ENCODE peak calls at places on chromosomes 12 and 14, in four cellular contexts. One of them, this sample, is unnamed.

GRCh38 chr14:72513994-72514659 is 379.8 kb downstream of the DPF3 start:
- DNase-seq in HTR-8/SVneo: peak
- DNase-seq in fibroblast of villous mesenchyme: peak
- DNase-seq in lower leg skin: peak
- DNase-seq in this sample: no peak

GRCh38 chr12:80129895-80130535 is 30.7 kb downstream of the OTOGL start:
- DNase-seq in HTR-8/SVneo: no peak
- DNase-seq in fibroblast of villous mesenchyme: no peak
- DNase-seq in lower leg skin: no peak
- DNase-seq in this sample: no peak

GRCh38 chr14:69366069-69366468 is 32.0 kb downstream of the ERH start:
- DNase-seq in HTR-8/SVneo: no peak
- DNase-seq in fibroblast of villous mesenchyme: no peak
- DNase-seq in lower leg skin: no peak
- DNase-seq in this sample: no peak

GRCh38 chr12:82474798-82475184 is 116.5 kb downstream of the METTL25 start:
- DNase-seq in HTR-8/SVneo: no peak
- DNase-seq in fibroblast of villous mesenchyme: no peak
- DNase-seq in lower leg skin: no peak
- DNase-seq in this sample: no peak

GRCh38 chr12:131101703-131102492 is 148.2 kb downstream of the ADGRD1 start:
- DNase-seq in HTR-8/SVneo: no peak
- DNase-seq in fibroblast of villous mesenchyme: no peak
- DNase-seq in lower leg skin: no peak
- DNase-seq in this sample: no peak

GRCh38 chr12:92928431-92928961 is 599 bp downstream of the EEA1 start:
- DNase-seq in HTR-8/SVneo: no peak
- DNase-seq in fibroblast of villous mesenchyme: no peak
- DNase-seq in lower leg skin: peak
- DNase-seq in this sample: peak

GRCh38 chr14:20684662-20685456 is 499 bp downstream of the RNASE4 start:
- DNase-seq in HTR-8/SVneo: no peak
- DNase-seq in fibroblast of villous mesenchyme: peak
- DNase-seq in lower leg skin: peak
- DNase-seq in this sample: no peak

GRCh38 chr14:76473381-76474263 is 97.7 kb downstream of the ESRRB start:
- DNase-seq in HTR-8/SVneo: peak
- DNase-seq in fibroblast of villous mesenchyme: peak
- DNase-seq in lower leg skin: no peak
- DNase-seq in this sample: no peak

GRCh38 chr12:65355461-65355860 is 77.0 kb downstream of the MSRB3 start:
- DNase-seq in HTR-8/SVneo: no peak
- DNase-seq in fibroblast of villous mesenchyme: peak
- DNase-seq in lower leg skin: no peak
- DNase-seq in this sample: no peak

GRCh38 chr12:79151956-79152355 is 287.4 kb downstream of the SYT1 start:
- DNase-seq in HTR-8/SVneo: no peak
- DNase-seq in fibroblast of villous mesenchyme: no peak
- DNase-seq in lower leg skin: no peak
- DNase-seq in this sample: no peak

GRCh38 chr12:113152835-113153814 is 3.6 kb downstream of the CFAP73 start:
- DNase-seq in HTR-8/SVneo: peak
- DNase-seq in fibroblast of villous mesenchyme: peak
- DNase-seq in lower leg skin: no peak
- DNase-seq in this sample: peak

GRCh38 chr12:119154435-119154818 is 24.3 kb upstream of the HSPB8 start:
- DNase-seq in HTR-8/SVneo: no peak
- DNase-seq in fibroblast of villous mesenchyme: no peak
- DNase-seq in lower leg skin: no peak
- DNase-seq in this sample: no peak

GRCh38 chr14:23561873-23562821 is 5.4 kb downstream of the AP1G2 start:
- DNase-seq in HTR-8/SVneo: no peak
- DNase-seq in fibroblast of villous mesenchyme: no peak
- DNase-seq in lower leg skin: no peak
- DNase-seq in this sample: no peak

GRCh38 chr12:43216490-43216889 is 335.5 kb downstream of the ADAMTS20 start:
- DNase-seq in HTR-8/SVneo: no peak
- DNase-seq in fibroblast of villous mesenchyme: no peak
- DNase-seq in lower leg skin: no peak
- DNase-seq in this sample: no peak

GRCh38 chr12:49838973-49839633 is 3.8 kb downstream of the BCDIN3D start:
- DNase-seq in HTR-8/SVneo: peak
- DNase-seq in fibroblast of villous mesenchyme: peak
- DNase-seq in lower leg skin: peak
- DNase-seq in this sample: no peak

GRCh38 chr14:71230897-71231296 is 323.6 kb downstream of the PCNX1 start:
- DNase-seq in HTR-8/SVneo: no peak
- DNase-seq in fibroblast of villous mesenchyme: no peak
- DNase-seq in lower leg skin: peak
- DNase-seq in this sample: no peak

GRCh38 chr12:3083241-3083921 is 6.2 kb downstream of the TSPAN9 start:
- DNase-seq in HTR-8/SVneo: no peak
- DNase-seq in fibroblast of villous mesenchyme: no peak
- DNase-seq in lower leg skin: no peak
- DNase-seq in this sample: no peak

GRCh38 chr14:35159742-35160409 is 37.5 kb downstream of the PRORP start:
- DNase-seq in HTR-8/SVneo: peak
- DNase-seq in fibroblast of villous mesenchyme: peak
- DNase-seq in lower leg skin: no peak
- DNase-seq in this sample: no peak

GRCh38 chr12:1719139-1719538 is 28.3 kb downstream of the ADIPOR2 start:
- DNase-seq in HTR-8/SVneo: no peak
- DNase-seq in fibroblast of villous mesenchyme: peak
- DNase-seq in lower leg skin: no peak
- DNase-seq in this sample: no peak

GRCh38 chr12:32365473-32366064 is 33.8 kb upstream of the FGD4 start:
- DNase-seq in HTR-8/SVneo: peak
- DNase-seq in fibroblast of villous mesenchyme: peak
- DNase-seq in lower leg skin: no peak
- DNase-seq in this sample: no peak

GRCh38 chr12:52260351-52261210 is 13.9 kb upstream of the KRT86 start:
- DNase-seq in HTR-8/SVneo: peak
- DNase-seq in fibroblast of villous mesenchyme: peak
- DNase-seq in lower leg skin: no peak
- DNase-seq in this sample: no peak

GRCh38 chr14:92539875-92540274 is 26.3 kb downstream of the RIN3 start:
- DNase-seq in HTR-8/SVneo: no peak
- DNase-seq in fibroblast of villous mesenchyme: peak
- DNase-seq in lower leg skin: no peak
- DNase-seq in this sample: no peak

GRCh38 chr12:51941011-51941561 is 10.4 kb upstream of the ACVR1B start:
- DNase-seq in HTR-8/SVneo: no peak
- DNase-seq in fibroblast of villous mesenchyme: peak
- DNase-seq in lower leg skin: peak
- DNase-seq in this sample: no peak

GRCh38 chr14:84882830-84883229 is 647.1 kb upstream of the FLRT2 start:
- DNase-seq in HTR-8/SVneo: no peak
- DNase-seq in fibroblast of villous mesenchyme: no peak
- DNase-seq in lower leg skin: no peak
- DNase-seq in this sample: no peak

GRCh38 chr12:107649615-107650014 is 36.0 kb upstream of the PWP1 start:
- DNase-seq in HTR-8/SVneo: no peak
- DNase-seq in fibroblast of villous mesenchyme: no peak
- DNase-seq in lower leg skin: no peak
- DNase-seq in this sample: no peak